ENCODE peak calls at places on chromosomes 12 and 14, in five cellular contexts. V, T, O, P and G are unnamed samples.

GRCh38 chr14:25178255-25178654 is 128.3 kb upstream of the STXBP6 start:
- DNase-seq in V (no peak), T (no peak), O (no peak), P (no peak), G (no peak)

GRCh38 chr14:37652042-37652441 is 56.6 kb downstream of the TTC6 start:
- DNase-seq in V (no peak), T (no peak), O (no peak), P (no peak), G (no peak)

GRCh38 chr12:95623554-95624170 is 72.4 kb upstream of the USP44 start:
- DNase-seq in V (peak; percentile 78), T (peak; percentile 82), O (peak; percentile 56), P (peak; percentile 78), G (no peak)

GRCh38 chr14:81784084-81784483 is 250.4 kb upstream of the SEL1L start:
- DNase-seq in V (no peak), T (no peak), O (no peak), P (no peak), G (no peak)

GRCh38 chr14:106848330-106849121 is 1322.1 kb downstream of the TMEM121 start:
- DNase-seq in V (no peak), T (peak; percentile 0), O (no peak), P (no peak), G (peak; percentile 27)

GRCh38 chr12:123773375-123773774 is 11.3 kb downstream of the DNAH10 start:
- DNase-seq in V (no peak), T (no peak), O (no peak), P (no peak), G (no peak)

GRCh38 chr14:100894416-100894815 is 9.1 kb downstream of the RTL1 start:
- DNase-seq in V (no peak), T (no peak), O (no peak), P (no peak), G (no peak)

GRCh38 chr12:115598827-115599226 is 678.7 kb downstream of the MED13L start:
- DNase-seq in V (no peak), T (peak; percentile 27), O (peak; percentile 9), P (no peak), G (no peak)

GRCh38 chr14:101705733-101706508 is 55.6 kb upstream of the PPP2R5C start:
- DNase-seq in V (no peak), T (peak; percentile 23), O (no peak), P (peak; percentile 59), G (peak; percentile 55)

GRCh38 chr12:86241600-86241999 is 14.6 kb downstream of the MGAT4C start:
- DNase-seq in V (no peak), T (no peak), O (no peak), P (no peak), G (no peak)

GRCh38 chr14:25406818-25407217 is 356.9 kb upstream of the STXBP6 start:
- DNase-seq in V (no peak), T (peak; percentile 1), O (no peak), P (no peak), G (peak; percentile 16)

GRCh38 chr12:69355363-69356035 is 4.0 kb upstream of the YEATS4 start:
- DNase-seq in V (no peak), T (no peak), O (no peak), P (no peak), G (no peak)

GRCh38 chr14:35365130-35366047 is 39.2 kb downstream of the NFKBIA start:
- DNase-seq in V (no peak), T (peak; percentile 92), O (no peak), P (peak; percentile 71), G (no peak)

GRCh38 chr14:61923348-61923747 is 161.1 kb downstream of the SNAPC1 start:
- DNase-seq in V (peak; percentile 23), T (peak; percentile 18), O (no peak), P (no peak), G (no peak)

GRCh38 chr12:100201604-100202423 is 1.2 kb downstream of the ACTR6 start:
- DNase-seq in V (no peak), T (no peak), O (no peak), P (no peak), G (no peak)

GRCh38 chr12:64801381-64801780 is 23.1 kb upstream of the TBC1D30 start:
- DNase-seq in V (no peak), T (no peak), O (no peak), P (no peak), G (no peak)

GRCh38 chr14:77139540-77140342 is 1.9 kb downstream of the ZDHHC22 start:
- DNase-seq in V (no peak), T (no peak), O (no peak), P (no peak), G (no peak)

GRCh38 chr12:130336723-130337475 is 788 bp upstream of the PIWIL1 start:
- DNase-seq in V (no peak), T (no peak), O (no peak), P (no peak), G (no peak)

GRCh38 chr14:62283837-62284236 is 521.6 kb downstream of the SNAPC1 start:
- DNase-seq in V (no peak), T (no peak), O (no peak), P (no peak), G (no peak)

GRCh38 chr14:96962337-96962736 is 165.2 kb downstream of the VRK1 start:
- DNase-seq in V (no peak), T (no peak), O (no peak), P (no peak), G (peak; percentile 66)

GRCh38 chr14:52067873-52068740 is 752 bp downstream of the NID2 start:
- DNase-seq in V (no peak), T (peak; percentile 54), O (no peak), P (no peak), G (no peak)

GRCh38 chr12:116714175-116714574 is 23.7 kb downstream of the SPRING1 start:
- DNase-seq in V (no peak), T (no peak), O (no peak), P (no peak), G (no peak)

GRCh38 chr14:69803753-69804152 is 6.7 kb upstream of the SLC10A1 start:
- DNase-seq in V (no peak), T (no peak), O (no peak), P (no peak), G (no peak)

GRCh38 chr12:29148065-29148957 is 767 bp upstream of the FAR2 start:
- DNase-seq in V (no peak), T (peak; percentile 22), O (no peak), P (peak; percentile 31), G (no peak)

GRCh38 chr12:62803756-62804155 is 131.2 kb downstream of the PPM1H start:
- DNase-seq in V (no peak), T (no peak), O (no peak), P (no peak), G (no peak)

GRCh38 chr12:22231836-22232235 is 102.7 kb downstream of the ST8SIA1 start:
- DNase-seq in V (no peak), T (peak; percentile 23), O (no peak), P (no peak), G (no peak)

GRCh38 chr12:42892702-42893101 is 303.2 kb upstream of the PRICKLE1 start:
- DNase-seq in V (no peak), T (no peak), O (no peak), P (no peak), G (no peak)

GRCh38 chr12:32005496-32006125 is 46.4 kb downstream of the RESF1 start:
- DNase-seq in V (no peak), T (peak; percentile 37), O (no peak), P (no peak), G (no peak)

GRCh38 chr14:101235872-101236221 is 325.4 kb upstream of the DIO3 start:
- DNase-seq in V (no peak), T (no peak), O (no peak), P (no peak), G (no peak)

GRCh38 chr14:93818857-93819256 is 30.6 kb upstream of the PRIMA1 start:
- DNase-seq in V (no peak), T (no peak), O (no peak), P (no peak), G (no peak)

GRCh38 chr14:101471723-101472517 is 89.4 kb upstream of the DIO3 start:
- DNase-seq in V (no peak), T (no peak), O (no peak), P (no peak), G (no peak)

GRCh38 chr12:101612162-101612916 is 17.6 kb downstream of the MYBPC1 start:
- DNase-seq in V (no peak), T (no peak), O (no peak), P (no peak), G (no peak)

GRCh38 chr12:101620762-101621133 is 26.0 kb downstream of the MYBPC1 start:
- DNase-seq in V (no peak), T (no peak), O (no peak), P (no peak), G (no peak)

GRCh38 chr12:101619026-101619827 is 24.5 kb downstream of the MYBPC1 start:
- DNase-seq in V (no peak), T (no peak), O (no peak), P (no peak), G (no peak)

GRCh38 chr12:101619868-101620761 is 25.3 kb downstream of the MYBPC1 start:
- DNase-seq in V (no peak), T (no peak), O (peak; percentile 70), P (no peak), G (no peak)

GRCh38 chr12:101616027-101616494 is 21.3 kb downstream of the MYBPC1 start:
- DNase-seq in V (no peak), T (no peak), O (peak; percentile 80), P (no peak), G (peak; percentile 36)
- H3K27ac ChIP-seq in V (no peak overlapping the region), T (no peak overlapping the region), O (peak overlapping the region; percentile 79), P (peak overlapping the region; percentile 88), G (no peak overlapping the region)

GRCh38 chr12:58068706-58069105 is 127.3 kb downstream of the ATP23 start:
- DNase-seq in V (no peak), T (no peak), O (no peak), P (no peak), G (no peak)
- H3K27ac ChIP-seq in V (peak overlapping the region; percentile 42), T (no peak overlapping the region), O (no peak overlapping the region), P (no peak overlapping the region), G (no peak overlapping the region)

DNA sequence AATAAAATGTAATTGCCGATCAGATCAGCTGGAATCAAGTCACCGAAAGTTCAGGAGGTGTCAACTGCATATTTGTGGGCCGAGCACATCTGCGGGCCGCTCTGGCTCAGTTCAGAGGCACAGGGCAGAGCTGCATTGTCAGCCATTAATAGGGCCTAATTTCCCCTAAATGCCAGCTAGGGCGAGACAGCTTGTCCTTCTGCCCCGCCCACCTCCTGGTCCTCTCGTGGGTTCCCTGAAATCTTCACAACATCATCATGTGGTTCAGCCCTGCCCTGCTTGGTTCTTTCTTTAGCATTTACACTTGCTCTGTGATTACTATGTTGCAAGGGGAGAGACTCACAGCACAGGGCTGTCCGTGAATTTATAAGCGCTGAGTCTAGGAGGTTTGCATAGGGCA is 148.9 kb downstream of the CHST11 start:
- DNase-seq in V (no peak), T (peak; percentile 36), O (no peak), P (peak; percentile 50), G (no peak)
- H3K27ac ChIP-seq in V (no peak overlapping the region), T (peak overlapping the region; percentile 59), O (no peak overlapping the region), P (peak overlapping the region; percentile 63), G (no peak overlapping the region)

DNA sequence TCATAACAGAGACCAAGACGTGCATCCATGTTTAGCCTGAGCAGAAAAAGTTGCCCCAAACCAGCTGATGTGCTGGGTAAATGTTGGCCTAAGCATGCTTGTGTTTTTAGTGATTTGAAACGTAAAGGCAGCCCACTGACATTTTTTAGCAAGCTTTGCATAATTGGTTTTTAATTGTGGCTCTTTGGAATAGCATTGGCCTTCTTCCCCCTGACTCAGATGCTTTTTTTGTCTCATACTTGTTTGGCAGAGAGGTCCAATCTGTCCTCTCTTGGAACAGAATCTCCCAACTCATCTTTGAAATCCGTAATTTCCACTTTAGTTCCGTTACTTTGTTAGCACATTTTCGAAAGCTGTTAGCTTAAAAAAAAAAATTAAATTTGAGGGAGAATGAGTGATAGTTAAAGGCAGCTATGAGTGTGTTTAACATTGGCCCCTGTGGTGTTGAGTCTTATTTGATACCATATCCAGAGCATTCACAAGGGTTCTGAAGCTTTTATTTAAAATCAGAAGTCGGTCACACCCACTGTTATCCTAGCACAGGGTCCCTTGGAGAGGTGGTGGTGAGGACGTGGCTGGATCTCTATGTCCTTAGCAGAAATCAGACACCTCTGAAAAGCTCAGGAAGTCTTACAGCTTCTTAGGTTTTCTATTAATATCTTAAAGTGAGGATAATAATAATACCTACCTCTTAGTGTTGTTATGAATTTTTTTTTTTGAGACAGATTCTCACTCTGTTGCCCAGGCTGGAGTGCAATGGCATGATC is 15.6 kb downstream of the JDP2 start:
- DNase-seq in V (no peak), T (peak; percentile 32), O (no peak), P (no peak), G (no peak)
- H3K27ac ChIP-seq in V (no peak overlapping the region), T (peak overlapping the region; percentile 3), O (peak overlapping the region; percentile 46), P (peak overlapping the region; percentile 55), G (no peak overlapping the region)